ENCODE peak calls at places on chromosomes 12 and 14, in eight cellular contexts. P is CD4-positive, alpha-beta T cell; V is PC-3; R is breast epithelium; W is uterus; T is tibial nerve; C is lung; M is hepatocyte. Y is an unnamed sample.
A peak's percentile ranks its signal among the peaks of the same experiment; 100 is the strongest.

GRCh38 chr14:21923820-21924219 is 250.2 kb upstream of the OR4E1 start:
- DNase-seq in P (peak; percentile 16), R (no peak), V (no peak), T (no peak), W (no peak), C (no peak), M (no peak), Y (no peak)

GRCh38 chr12:52951640-52952039 is 2.7 kb downstream of the KRT18 start:
- DNase-seq in W (no peak), M (no peak), T (no peak), C (no peak), R (no peak), P (no peak), V (no peak), Y (no peak)

GRCh38 chr12:14384783-14385638 is 19.5 kb downstream of the ATF7IP start:
- DNase-seq in P (peak; percentile 30), T (no peak), V (peak; percentile 68), W (peak; percentile 57), M (peak; percentile 75), C (peak; percentile 43), R (no peak), Y (no peak)

GRCh38 chr12:55931317-55931779 is 386 bp downstream of the DGKA start:
- DNase-seq in W (peak; percentile 36), P (no peak), C (no peak), M (no peak), V (no peak), R (no peak), T (no peak), Y (no peak)

GRCh38 chr14:90698379-90698869 is 117.8 kb downstream of the TTC7B start:
- DNase-seq in M (peak; percentile 41), P (no peak), C (no peak), R (no peak), W (peak; percentile 54), T (peak; percentile 18), V (no peak), Y (no peak)

GRCh38 chr14:21123429-21123828 is 22.6 kb downstream of the TMEM253 start:
- DNase-seq in T (no peak), V (no peak), P (no peak), R (no peak), C (no peak), W (no peak), M (no peak), Y (no peak)

GRCh38 chr14:90355540-90356518 is 24.1 kb upstream of the NRDE2 start:
- DNase-seq in T (no peak), R (no peak), P (no peak), M (peak; percentile 28), W (no peak), C (no peak), V (no peak), Y (no peak)

GRCh38 chr12:55637467-55637866 is 775 bp downstream of the OR10P1 start:
- DNase-seq in P (peak; percentile 26), R (no peak), T (no peak), V (no peak), W (no peak), M (no peak), C (no peak), Y (no peak)

GRCh38 chr14:58428011-58428807 is 690 bp downstream of the KIAA0586 start:
- DNase-seq in P (no peak), R (no peak), V (peak; percentile 80), T (no peak), C (no peak), M (peak; percentile 18), W (no peak), Y (no peak)

GRCh38 chr12:29783773-29784666 is at the start of gene TMTC1:
- DNase-seq in P (no peak), W (peak; percentile 75), C (peak; percentile 41), T (peak; percentile 40), V (peak; percentile 63), M (peak; percentile 81), R (peak; percentile 56), Y (no peak)

GRCh38 chr14:23296012-23296777 is 6.5 kb downstream of the PPP1R3E start:
- DNase-seq in W (no peak), T (no peak), R (no peak), M (no peak), C (no peak), V (no peak), P (no peak), Y (no peak)

GRCh38 chr14:23297878-23298277 is 4.8 kb downstream of the PPP1R3E start:
- DNase-seq in M (no peak), V (no peak), R (no peak), C (no peak), T (no peak), P (no peak), W (no peak), Y (no peak)

GRCh38 chr14:23294734-23295561 is 7.7 kb downstream of the PPP1R3E start:
- DNase-seq in P (peak; percentile 44), W (peak; percentile 40), T (no peak), M (peak; percentile 76), R (no peak), V (peak; percentile 66), C (peak; percentile 40), Y (no peak)

GRCh38 chr14:23299186-23299521 is 3.5 kb downstream of the PPP1R3E start:
- DNase-seq in P (no peak), T (no peak), M (no peak), C (no peak), V (no peak), W (no peak), R (no peak), Y (no peak)

DNA sequence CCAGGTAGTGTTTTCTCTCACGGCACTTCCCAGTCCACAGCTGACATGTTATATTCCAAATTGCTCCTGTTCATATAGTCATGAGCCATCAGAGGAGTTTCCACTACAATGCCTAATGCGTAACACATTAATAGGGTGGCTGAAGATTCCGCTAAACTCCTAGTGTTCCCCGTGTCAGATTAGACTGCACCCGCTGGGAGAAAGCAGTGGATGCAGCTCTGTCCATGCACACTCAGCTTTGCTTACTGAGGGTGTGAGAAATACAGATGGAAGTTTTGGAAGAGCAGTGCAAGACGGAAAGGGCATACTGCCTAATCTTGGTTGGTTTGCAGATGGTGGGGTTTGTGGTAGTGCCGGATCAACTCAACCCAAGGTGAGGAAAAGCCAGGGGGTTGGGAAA is 5.6 kb downstream of the PPP1R3E start:
- DNase-seq in M (no peak), V (no peak), T (no peak), C (no peak), W (no peak), R (no peak), P (no peak), Y (no peak)
- H3K27me3 ChIP-seq in M (peaks cover 3% of the 10 kb centered on the region), V (no peaks in the 10 kb centered on the region), T (no peaks in the 10 kb centered on the region), C (no peaks in the 10 kb centered on the region), W (no peaks in the 10 kb centered on the region), R (no peaks in the 10 kb centered on the region), P (no peaks in the 10 kb centered on the region), Y (no peaks in the 10 kb centered on the region)

DNA sequence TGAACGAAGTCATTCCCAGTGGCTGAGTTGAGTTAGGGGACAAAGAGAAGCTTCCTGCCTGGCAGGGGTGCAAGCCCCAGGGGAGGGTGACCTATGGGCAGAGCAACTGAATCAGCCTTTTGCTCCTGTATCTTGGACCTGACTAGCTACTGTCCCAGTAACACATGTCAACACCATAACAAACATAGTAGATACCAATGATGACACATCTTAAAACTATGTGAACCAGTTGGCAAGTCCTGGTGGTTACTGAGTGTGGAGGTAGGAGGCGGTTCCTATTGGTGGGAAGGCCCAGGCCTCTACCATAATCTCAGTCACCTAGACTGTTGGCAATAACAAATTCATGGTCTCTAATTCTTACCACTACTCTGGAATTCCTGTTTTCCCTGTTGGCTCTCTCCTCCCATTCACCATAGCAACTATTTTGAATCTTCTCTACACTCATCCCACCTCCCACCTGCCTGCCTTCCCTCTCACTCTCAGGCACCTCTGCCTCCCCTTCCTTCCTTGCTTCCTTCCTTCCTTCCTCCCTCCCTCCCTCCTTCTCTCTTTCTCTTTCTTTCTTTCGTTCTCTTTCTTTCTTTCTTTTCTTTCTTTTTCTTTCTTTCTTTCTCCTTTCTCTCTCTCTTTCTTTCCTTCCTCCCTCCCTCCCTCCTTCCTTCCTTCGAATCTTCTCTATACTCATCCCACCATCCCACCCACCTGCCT is 8.1 kb upstream of the P2RX7 start:
- DNase-seq in C (no peak), V (peak; percentile 99), T (no peak), P (no peak), M (peak; percentile 46), W (no peak), R (no peak), Y (no peak)
- TF ChIP-seq CTCF in C (no peak), V (no peak), T (no peak), P (no peak), M (no peak), W (no peak), R (no peak), Y (no peak)

DNA sequence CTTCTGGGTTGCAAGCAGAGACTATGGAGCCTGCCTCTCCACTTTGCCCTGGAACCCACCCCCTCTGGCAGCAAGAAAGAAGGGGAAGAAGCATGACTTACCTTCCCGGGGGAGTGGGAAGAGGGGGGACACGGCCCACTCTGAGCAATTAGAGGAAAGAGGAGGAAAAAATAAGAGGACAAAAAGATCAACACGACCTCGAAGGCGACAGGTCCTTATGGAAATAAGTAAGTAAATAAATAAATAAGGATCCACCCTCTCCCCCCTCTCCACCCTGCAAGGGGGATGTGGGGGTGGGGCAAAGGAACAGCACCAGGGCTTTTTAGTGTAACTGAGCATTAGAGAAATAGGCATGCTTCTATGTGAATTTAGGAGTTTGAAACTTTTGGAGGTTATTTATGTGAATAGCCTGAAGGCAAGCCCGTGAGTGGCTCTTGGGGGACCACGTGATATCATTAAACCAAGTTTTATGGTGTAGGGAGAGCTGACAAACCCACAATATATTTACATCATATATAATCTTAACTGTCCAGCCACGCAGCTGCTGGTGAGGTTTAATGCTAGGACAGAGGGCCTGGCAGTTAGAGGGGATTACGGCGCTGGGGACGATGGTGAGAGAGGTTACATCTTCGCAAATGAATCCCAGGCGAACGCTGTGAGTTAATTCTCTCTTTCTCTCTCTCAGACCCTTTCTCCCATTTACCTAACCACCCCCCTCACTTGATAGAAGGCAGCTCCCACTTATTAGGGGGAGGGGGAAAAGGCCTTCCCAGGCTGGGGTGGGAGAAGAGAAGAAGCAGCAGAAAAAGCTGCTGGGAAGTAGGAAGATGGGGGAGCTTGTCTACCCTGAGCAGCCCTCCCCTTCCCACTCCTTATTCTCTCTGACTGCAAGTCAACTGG is 4.8 kb downstream of the HOXC5 start:
- DNase-seq in V (no peak), C (no peak), R (no peak), W (no peak), T (no peak), P (no peak), M (no peak), Y (no peak)
- H3K27me3 ChIP-seq in V (no peaks in the 10 kb centered on the region), C (peaks cover 19% of the 10 kb centered on the region), R (no peaks in the 10 kb centered on the region), W (no peaks in the 10 kb centered on the region), T (peaks cover 14% of the 10 kb centered on the region), P (peaks cover 96% of the 10 kb centered on the region), M (peaks cover 77% of the 10 kb centered on the region), Y (no peaks in the 10 kb centered on the region)

GRCh38 chr12:96986883-96987523 is 79.9 kb downstream of the NEDD1 start:
- DNase-seq in M (peak; percentile 49), V (peak; percentile 59), R (no peak), P (no peak), C (no peak), T (no peak), W (no peak), Y (no peak)

GRCh38 chr12:96985515-96986362 is 78.7 kb downstream of the NEDD1 start:
- DNase-seq in P (peak; percentile 45), M (peak; percentile 49), T (no peak), V (peak; percentile 62), C (no peak), R (no peak), W (no peak), Y (no peak)

GRCh38 chr12:96988919-96989318 is 81.9 kb downstream of the NEDD1 start:
- DNase-seq in T (no peak), M (no peak), C (no peak), P (no peak), R (no peak), V (no peak), W (no peak), Y (no peak)

GRCh38 chr12:96994900-96995299 is 87.8 kb downstream of the NEDD1 start:
- DNase-seq in C (no peak), W (no peak), R (no peak), T (no peak), P (no peak), V (no peak), M (no peak), Y (no peak)

GRCh38 chr12:96989916-96990315 is 82.9 kb downstream of the NEDD1 start:
- DNase-seq in R (no peak), T (no peak), C (no peak), P (no peak), M (peak; percentile 26), V (peak; percentile 78), W (no peak), Y (no peak)
- TF ChIP-seq CTCF in R (no peak), T (no peak), C (no peak), P (no peak), M (peak; percentile 44), V (peak; percentile 89), W (no peak), Y (no peak)

Y was measured in vagina.